ENCODE peak calls at places on chromosomes 3 and 15, in nine cellular contexts. One of them, this sample, is unnamed.

GRCh38 chr15:60853077-60853476 is 374.1 kb upstream of the ICE2 start:
- DNase-seq in breast epithelium: no peak
- DNase-seq in NB4: no peak
- DNase-seq in SHP77: no peak
- DNase-seq in DMS153: no peak
- DNase-seq in GM18507: no peak
- DNase-seq in hippocampal formation: no peak
- DNase-seq in C1 segment of cervical spinal cord: no peak
- DNase-seq in NCI-H1694: no peak
- DNase-seq in this sample: no peak

GRCh38 chr15:82970696-82971095 is 15.3 kb upstream of the RAMAC start:
- DNase-seq in breast epithelium: no peak
- DNase-seq in hippocampal formation: no peak
- DNase-seq in NB4: no peak
- DNase-seq in SHP77: no peak
- DNase-seq in DMS153: no peak
- DNase-seq in GM18507: no peak
- DNase-seq in NCI-H1694: no peak
- DNase-seq in C1 segment of cervical spinal cord: no peak
- DNase-seq in this sample: no peak

GRCh38 chr3:47669026-47669749 is 90.5 kb upstream of the CSPG5 start:
- DNase-seq in SHP77: no peak
- DNase-seq in GM18507: no peak
- DNase-seq in hippocampal formation: no peak
- DNase-seq in NCI-H1694: no peak
- DNase-seq in NB4: no peak
- DNase-seq in breast epithelium: no peak
- DNase-seq in DMS153: no peak
- DNase-seq in C1 segment of cervical spinal cord: no peak
- DNase-seq in this sample: no peak

GRCh38 chr15:43903864-43904290 is 77.1 kb downstream of the WDR76 start:
- DNase-seq in NB4: peak; percentile 70
- DNase-seq in breast epithelium: no peak
- DNase-seq in hippocampal formation: peak; percentile 23
- DNase-seq in SHP77: peak; percentile 54
- DNase-seq in C1 segment of cervical spinal cord: peak; percentile 11
- DNase-seq in GM18507: peak; percentile 58
- DNase-seq in DMS153: no peak
- DNase-seq in NCI-H1694: peak; percentile 81
- DNase-seq in this sample: peak; percentile 15

GRCh38 chr3:37680393-37680792 is 181.3 kb upstream of the CTDSPL start:
- DNase-seq in NCI-H1694: no peak
- DNase-seq in SHP77: no peak
- DNase-seq in NB4: no peak
- DNase-seq in hippocampal formation: no peak
- DNase-seq in GM18507: no peak
- DNase-seq in C1 segment of cervical spinal cord: no peak
- DNase-seq in breast epithelium: no peak
- DNase-seq in DMS153: no peak
- DNase-seq in this sample: no peak

GRCh38 chr15:35698331-35698730 is 152.4 kb upstream of the DPH6 start:
- DNase-seq in GM18507: no peak
- DNase-seq in C1 segment of cervical spinal cord: no peak
- DNase-seq in DMS153: no peak
- DNase-seq in NCI-H1694: no peak
- DNase-seq in SHP77: no peak
- DNase-seq in breast epithelium: no peak
- DNase-seq in NB4: no peak
- DNase-seq in hippocampal formation: no peak
- DNase-seq in this sample: no peak

GRCh38 chr3:52428151-52429005 is 16.5 kb downstream of the SEMA3G start:
- DNase-seq in NB4: peak; percentile 82
- DNase-seq in NCI-H1694: peak; percentile 30
- DNase-seq in hippocampal formation: peak; percentile 48
- DNase-seq in DMS153: peak; percentile 21
- DNase-seq in C1 segment of cervical spinal cord: peak; percentile 34
- DNase-seq in GM18507: peak; percentile 28
- DNase-seq in breast epithelium: peak; percentile 56
- DNase-seq in SHP77: peak; percentile 44
- DNase-seq in this sample: no peak

GRCh38 chr15:37095993-37096877 is 4.1 kb downstream of the MEIS2 start:
- DNase-seq in GM18507: no peak
- DNase-seq in SHP77: no peak
- DNase-seq in C1 segment of cervical spinal cord: no peak
- DNase-seq in DMS153: no peak
- DNase-seq in breast epithelium: no peak
- DNase-seq in NB4: no peak
- DNase-seq in hippocampal formation: peak; percentile 46
- DNase-seq in NCI-H1694: no peak
- DNase-seq in this sample: no peak

GRCh38 chr3:114498779-114499370 is 205.0 kb downstream of the TIGIT start:
- DNase-seq in GM18507: no peak
- DNase-seq in C1 segment of cervical spinal cord: peak; percentile 21
- DNase-seq in SHP77: peak; percentile 87
- DNase-seq in hippocampal formation: no peak
- DNase-seq in NB4: peak; percentile 30
- DNase-seq in NCI-H1694: no peak
- DNase-seq in DMS153: peak; percentile 73
- DNase-seq in breast epithelium: no peak
- DNase-seq in this sample: no peak

GRCh38 chr15:31840849-31841476 is 189.4 kb upstream of the CHRNA7 start:
- DNase-seq in breast epithelium: no peak
- DNase-seq in NB4: no peak
- DNase-seq in hippocampal formation: no peak
- DNase-seq in GM18507: no peak
- DNase-seq in DMS153: no peak
- DNase-seq in NCI-H1694: no peak
- DNase-seq in SHP77: no peak
- DNase-seq in C1 segment of cervical spinal cord: no peak
- DNase-seq in this sample: no peak

GRCh38 chr3:11464356-11464755 is 179.4 kb downstream of the VGLL4 start:
- DNase-seq in SHP77: no peak
- DNase-seq in breast epithelium: no peak
- DNase-seq in NB4: no peak
- DNase-seq in C1 segment of cervical spinal cord: peak; percentile 6
- DNase-seq in DMS153: no peak
- DNase-seq in NCI-H1694: no peak
- DNase-seq in GM18507: no peak
- DNase-seq in hippocampal formation: peak; percentile 10
- DNase-seq in this sample: no peak

GRCh38 chr15:57571725-57572124 is 20.0 kb upstream of the MYZAP start:
- DNase-seq in hippocampal formation: no peak
- DNase-seq in C1 segment of cervical spinal cord: no peak
- DNase-seq in SHP77: no peak
- DNase-seq in breast epithelium: no peak
- DNase-seq in NB4: no peak
- DNase-seq in DMS153: no peak
- DNase-seq in NCI-H1694: no peak
- DNase-seq in GM18507: no peak
- DNase-seq in this sample: no peak

GRCh38 chr3:163684651-163685050 is 1393.6 kb downstream of the SI start:
- DNase-seq in SHP77: no peak
- DNase-seq in GM18507: no peak
- DNase-seq in hippocampal formation: no peak
- DNase-seq in NB4: no peak
- DNase-seq in breast epithelium: no peak
- DNase-seq in C1 segment of cervical spinal cord: no peak
- DNase-seq in DMS153: no peak
- DNase-seq in NCI-H1694: no peak
- DNase-seq in this sample: no peak

GRCh38 chr3:113157408-113157980 is 53.9 kb upstream of the BOC start:
- DNase-seq in breast epithelium: no peak
- DNase-seq in SHP77: no peak
- DNase-seq in C1 segment of cervical spinal cord: no peak
- DNase-seq in DMS153: no peak
- DNase-seq in NB4: no peak
- DNase-seq in GM18507: no peak
- DNase-seq in NCI-H1694: no peak
- DNase-seq in hippocampal formation: no peak
- DNase-seq in this sample: no peak

GRCh38 chr3:98961161-98962155 is 60.0 kb upstream of the DCBLD2 start:
- DNase-seq in NCI-H1694: no peak
- DNase-seq in breast epithelium: no peak
- DNase-seq in GM18507: no peak
- DNase-seq in SHP77: no peak
- DNase-seq in C1 segment of cervical spinal cord: no peak
- DNase-seq in hippocampal formation: no peak
- DNase-seq in DMS153: no peak
- DNase-seq in NB4: no peak
- DNase-seq in this sample: no peak

GRCh38 chr3:15638193-15638890 is 36.8 kb downstream of the BTD start:
- DNase-seq in GM18507: no peak
- DNase-seq in C1 segment of cervical spinal cord: no peak
- DNase-seq in NB4: no peak
- DNase-seq in SHP77: no peak
- DNase-seq in NCI-H1694: no peak
- DNase-seq in breast epithelium: no peak
- DNase-seq in hippocampal formation: no peak
- DNase-seq in DMS153: no peak
- DNase-seq in this sample: no peak

GRCh38 chr3:41574900-41575299 is 375.6 kb downstream of the CTNNB1 start:
- DNase-seq in NB4: no peak
- DNase-seq in C1 segment of cervical spinal cord: no peak
- DNase-seq in GM18507: no peak
- DNase-seq in NCI-H1694: no peak
- DNase-seq in breast epithelium: no peak
- DNase-seq in hippocampal formation: no peak
- DNase-seq in SHP77: no peak
- DNase-seq in DMS153: no peak
- DNase-seq in this sample: no peak

GRCh38 chr3:110815008-110815583 is 256.5 kb upstream of the NECTIN3 start:
- DNase-seq in DMS153: no peak
- DNase-seq in breast epithelium: no peak
- DNase-seq in SHP77: no peak
- DNase-seq in NCI-H1694: no peak
- DNase-seq in GM18507: no peak
- DNase-seq in NB4: no peak
- DNase-seq in hippocampal formation: no peak
- DNase-seq in C1 segment of cervical spinal cord: no peak
- DNase-seq in this sample: no peak

GRCh38 chr15:35932541-35932940 is 386.6 kb upstream of the DPH6 start:
- DNase-seq in breast epithelium: no peak
- DNase-seq in SHP77: no peak
- DNase-seq in C1 segment of cervical spinal cord: no peak
- DNase-seq in GM18507: no peak
- DNase-seq in hippocampal formation: no peak
- DNase-seq in NCI-H1694: peak; percentile 41
- DNase-seq in DMS153: no peak
- DNase-seq in NB4: no peak
- DNase-seq in this sample: no peak

GRCh38 chr3:24499991-24500390 is 5.3 kb upstream of the THRB start:
- DNase-seq in hippocampal formation: no peak
- DNase-seq in NB4: no peak
- DNase-seq in SHP77: no peak
- DNase-seq in breast epithelium: no peak
- DNase-seq in DMS153: no peak
- DNase-seq in C1 segment of cervical spinal cord: no peak
- DNase-seq in NCI-H1694: no peak
- DNase-seq in GM18507: no peak
- DNase-seq in this sample: no peak

GRCh38 chr3:158731938-158732855 is at the start of gene RARRES1:
- DNase-seq in GM18507: peak; percentile 52
- DNase-seq in DMS153: no peak
- DNase-seq in NCI-H1694: no peak
- DNase-seq in breast epithelium: peak; percentile 67
- DNase-seq in NB4: no peak
- DNase-seq in SHP77: no peak
- DNase-seq in hippocampal formation: no peak
- DNase-seq in C1 segment of cervical spinal cord: no peak
- DNase-seq in this sample: no peak

GRCh38 chr3:155334897-155335883 is 41.7 kb upstream of the STRIT1 start:
- DNase-seq in GM18507: peak; percentile 2
- DNase-seq in NCI-H1694: no peak
- DNase-seq in DMS153: no peak
- DNase-seq in SHP77: no peak
- DNase-seq in NB4: peak; percentile 74
- DNase-seq in C1 segment of cervical spinal cord: no peak
- DNase-seq in hippocampal formation: no peak
- DNase-seq in breast epithelium: no peak
- DNase-seq in this sample: no peak

GRCh38 chr3:99896482-99896881 is 78.8 kb downstream of the CMSS1 start:
- DNase-seq in SHP77: no peak
- DNase-seq in DMS153: peak; percentile 28
- DNase-seq in NCI-H1694: no peak
- DNase-seq in hippocampal formation: no peak
- DNase-seq in NB4: no peak
- DNase-seq in C1 segment of cervical spinal cord: no peak
- DNase-seq in GM18507: no peak
- DNase-seq in breast epithelium: no peak
- DNase-seq in this sample: no peak

GRCh38 chr3:11600501-11601282 is 43.0 kb downstream of the VGLL4 start:
- DNase-seq in NCI-H1694: no peak
- DNase-seq in SHP77: no peak
- DNase-seq in C1 segment of cervical spinal cord: no peak
- DNase-seq in GM18507: no peak
- DNase-seq in NB4: no peak
- DNase-seq in hippocampal formation: no peak
- DNase-seq in DMS153: no peak
- DNase-seq in breast epithelium: peak; percentile 83
- DNase-seq in this sample: no peak

GRCh38 chr3:13352621-13353131 is 67.4 kb downstream of the NUP210 start:
- DNase-seq in NCI-H1694: no peak
- DNase-seq in hippocampal formation: no peak
- DNase-seq in breast epithelium: no peak
- DNase-seq in NB4: peak; percentile 96
- DNase-seq in SHP77: no peak
- DNase-seq in GM18507: no peak
- DNase-seq in DMS153: no peak
- DNase-seq in C1 segment of cervical spinal cord: no peak
- DNase-seq in this sample: no peak

GRCh38 chr3:172034786-172035685 is 4.3 kb upstream of the FNDC3B start:
- DNase-seq in NB4: peak; percentile 58
- DNase-seq in SHP77: peak; percentile 8
- DNase-seq in hippocampal formation: no peak
- DNase-seq in GM18507: no peak
- DNase-seq in C1 segment of cervical spinal cord: no peak
- DNase-seq in breast epithelium: no peak
- DNase-seq in DMS153: no peak
- DNase-seq in NCI-H1694: peak; percentile 30
- DNase-seq in this sample: no peak

GRCh38 chr15:26848498-26848897 is 18.4 kb upstream of the GABRA5 start:
- DNase-seq in GM18507: no peak
- DNase-seq in DMS153: no peak
- DNase-seq in NB4: peak; percentile 34
- DNase-seq in NCI-H1694: no peak
- DNase-seq in C1 segment of cervical spinal cord: no peak
- DNase-seq in hippocampal formation: no peak
- DNase-seq in breast epithelium: no peak
- DNase-seq in SHP77: no peak
- DNase-seq in this sample: no peak

GRCh38 chr15:88108991-88109390 is 147.5 kb downstream of the NTRK3 start:
- DNase-seq in hippocampal formation: no peak
- DNase-seq in NCI-H1694: no peak
- DNase-seq in C1 segment of cervical spinal cord: no peak
- DNase-seq in DMS153: no peak
- DNase-seq in SHP77: no peak
- DNase-seq in breast epithelium: no peak
- DNase-seq in GM18507: no peak
- DNase-seq in NB4: no peak
- DNase-seq in this sample: no peak

GRCh38 chr15:58258501-58259274 is 120.5 kb downstream of the AQP9 start:
- DNase-seq in DMS153: no peak
- DNase-seq in GM18507: no peak
- DNase-seq in C1 segment of cervical spinal cord: no peak
- DNase-seq in breast epithelium: no peak
- DNase-seq in NB4: no peak
- DNase-seq in SHP77: no peak
- DNase-seq in hippocampal formation: no peak
- DNase-seq in NCI-H1694: no peak
- DNase-seq in this sample: no peak

GRCh38 chr3:189204467-189204866 is 32.7 kb downstream of the TPRG1 start:
- DNase-seq in hippocampal formation: no peak
- DNase-seq in breast epithelium: no peak
- DNase-seq in C1 segment of cervical spinal cord: no peak
- DNase-seq in NB4: no peak
- DNase-seq in NCI-H1694: no peak
- DNase-seq in GM18507: no peak
- DNase-seq in SHP77: no peak
- DNase-seq in DMS153: no peak
- DNase-seq in this sample: no peak

GRCh38 chr3:11116336-11117059 is 37.8 kb upstream of the HRH1 start:
- DNase-seq in NB4: no peak
- DNase-seq in hippocampal formation: no peak
- DNase-seq in C1 segment of cervical spinal cord: no peak
- DNase-seq in breast epithelium: no peak
- DNase-seq in GM18507: no peak
- DNase-seq in SHP77: no peak
- DNase-seq in DMS153: no peak
- DNase-seq in NCI-H1694: no peak
- DNase-seq in this sample: no peak

This sample was measured in activated T-helper 9 cell treated with anti-CD3 and anti-CD28 coated beads, Interleukin-2, amount 50 U/mL, for 16 hours.